ENCODE peak calls at places on chromosomes 3 and 15, in nine cellular contexts. D is stomach, B is transverse colon, Y is SK-N-SH, L is H1, P is HCT116, W is HepG2, Q is breast epithelium, J is esophagus muscularis mucosa. G is an unnamed sample.

GRCh38 chr3:100400424-100400781 is 486 bp downstream of the TOMM70 start:
- DNase-seq in D (no peak), B (no peak), Y (no peak), L (no peak), P (no peak), W (peak), Q (no peak), J (no peak), G (no peak)

GRCh38 chr15:43483306-43484128 is 9.4 kb downstream of the TP53BP1 start:
- DNase-seq in D (no peak), B (no peak), Y (peak), L (no peak), P (no peak), W (no peak), Q (no peak), J (no peak), G (no peak)

GRCh38 chr3:170418422-170419300 is at the start of gene CLDN11:
- DNase-seq in D (no peak), B (no peak), Y (peak), L (no peak), P (no peak), W (no peak), Q (no peak), J (no peak), G (no peak)

GRCh38 chr3:160224811-160225180 is 426 bp upstream of the C3orf80 start:
- DNase-seq in D (no peak), B (no peak), Y (no peak), L (no peak), P (no peak), W (no peak), Q (no peak), J (no peak), G (no peak)

GRCh38 chr3:175737646-175738572 is 878.8 kb downstream of the NAALADL2 start:
- DNase-seq in D (no peak), B (no peak), Y (no peak), L (no peak), P (no peak), W (no peak), Q (no peak), J (no peak), G (no peak)

GRCh38 chr15:45454825-45455224 is 67.7 kb downstream of the SLC30A4 start:
- DNase-seq in D (peak), B (peak), Y (no peak), L (no peak), P (peak), W (no peak), Q (peak), J (no peak), G (peak)

GRCh38 chr15:59165726-59166125 is 40.9 kb upstream of the LDHAL6B start:
- DNase-seq in D (no peak), B (no peak), Y (no peak), L (no peak), P (no peak), W (no peak), Q (no peak), J (no peak), G (no peak)

GRCh38 chr3:114884213-114884923 is 262.7 kb downstream of the ZBTB20 start:
- DNase-seq in D (no peak), B (no peak), Y (no peak), L (no peak), P (no peak), W (no peak), Q (no peak), J (no peak), G (no peak)

GRCh38 chr15:75153084-75153483 is 48.6 kb upstream of the C15orf39 start:
- DNase-seq in D (no peak), B (no peak), Y (peak), L (no peak), P (peak), W (peak), Q (no peak), J (no peak), G (no peak)

GRCh38 chr15:68553594-68553993 is 25.2 kb upstream of the CORO2B start:
- DNase-seq in D (no peak), B (no peak), Y (no peak), L (no peak), P (no peak), W (no peak), Q (no peak), J (no peak), G (peak)
- H3K27ac ChIP-seq in D (no peak), B (no peak), Y (no peak), L (no peak), P (no peak), W (no peak), Q (no peak), J (no peak), G (no peak)

DNA sequence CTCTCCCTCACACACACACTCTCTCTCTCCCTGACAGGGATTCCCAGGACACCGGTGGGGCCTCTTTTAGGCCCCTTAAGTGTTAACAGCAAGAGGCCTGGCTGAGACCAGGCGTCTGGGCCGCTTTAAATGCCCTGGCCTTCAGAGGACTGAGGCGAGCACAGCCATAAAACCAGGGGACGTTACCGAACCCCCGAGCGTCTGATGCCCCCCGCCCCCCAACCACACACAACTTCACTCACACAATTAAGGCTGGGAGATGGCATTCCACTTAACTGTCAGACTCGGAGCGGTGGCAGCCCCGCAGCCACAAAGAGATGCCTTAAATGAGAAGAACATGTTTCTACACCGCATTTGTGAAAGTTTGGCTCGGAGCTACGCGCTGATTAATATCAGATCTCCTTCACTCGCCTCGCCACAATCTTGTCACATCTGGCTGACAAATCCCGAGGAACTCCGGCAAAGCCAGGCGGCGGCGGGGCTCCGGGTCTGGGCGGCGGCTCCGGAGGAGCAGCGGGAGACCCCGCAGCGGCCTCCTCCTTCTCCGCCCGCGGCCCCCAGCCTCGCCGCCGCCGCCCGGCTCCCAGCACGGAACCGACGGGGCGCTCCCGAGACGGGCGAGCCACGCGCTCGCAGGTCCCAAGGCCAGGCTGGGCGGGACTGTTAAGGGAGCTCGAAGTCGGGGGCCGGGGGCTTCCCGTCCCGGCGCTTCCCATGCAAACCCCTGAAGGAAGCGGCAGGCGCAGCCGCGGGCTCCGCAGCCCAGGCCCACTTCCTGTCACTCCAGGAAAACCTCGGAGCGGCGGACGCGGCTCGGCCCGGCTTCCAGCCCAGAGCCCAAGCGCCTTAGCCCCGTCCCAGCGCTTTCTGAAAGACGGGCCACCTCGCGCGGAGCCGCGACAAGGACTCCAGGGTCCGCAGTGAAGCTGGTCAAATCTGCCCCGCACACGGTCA is 1.3 kb downstream of the BNC1 start:
- DNase-seq in D (no peak), B (no peak), Y (peak), L (no peak), P (no peak), W (no peak), Q (no peak), J (peak), G (no peak)
- H3K4me3 ChIP-seq in D (peak), B (peak), Y (no peak), L (peak), P (no peak), W (no peak), Q (peak), J (peak), G (peak)

DNA sequence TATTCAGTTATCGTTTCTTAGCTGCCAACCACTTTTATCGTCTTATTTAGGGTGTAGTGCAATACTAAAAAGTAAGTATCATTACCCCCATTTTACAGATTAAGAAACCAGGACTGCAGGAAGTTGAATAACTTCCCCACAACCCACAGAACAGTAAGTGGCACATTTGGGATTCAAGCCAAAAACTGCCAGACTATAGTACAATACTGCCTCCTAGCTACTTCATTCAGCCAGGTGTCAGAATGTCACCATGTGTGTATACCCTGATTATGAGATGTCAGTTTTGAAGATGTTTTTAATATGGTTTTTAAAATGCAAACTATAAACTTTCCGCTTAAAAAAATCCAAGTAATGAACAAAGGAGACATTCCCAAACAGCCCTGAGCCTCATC is 74.2 kb upstream of the PROK2 start:
- DNase-seq in D (no peak), B (no peak), Y (peak), L (no peak), P (peak), W (peak), Q (no peak), J (no peak), G (no peak)
- TF ChIP-seq POLR2AphosphoS5 in D (no peak), B (no peak), Y (no peak), L (no peak), P (no peak), W (no peak), Q (no peak), J (no peak), G (no peak)

GRCh38 chr3:66367979-66368378 is 132.8 kb downstream of the LRIG1 start:
- DNase-seq in D (no peak), B (no peak), Y (no peak), L (no peak), P (no peak), W (no peak), Q (no peak), J (no peak), G (no peak)

GRCh38 chr3:66365023-66365581 is 135.7 kb downstream of the LRIG1 start:
- DNase-seq in D (no peak), B (no peak), Y (no peak), L (no peak), P (no peak), W (no peak), Q (no peak), J (no peak), G (no peak)

GRCh38 chr3:66366747-66367146 is 134.1 kb downstream of the LRIG1 start:
- DNase-seq in D (no peak), B (no peak), Y (no peak), L (no peak), P (no peak), W (no peak), Q (no peak), J (no peak), G (no peak)

GRCh38 chr3:66362541-66362941 is 138.3 kb downstream of the LRIG1 start:
- DNase-seq in D (no peak), B (no peak), Y (no peak), L (no peak), P (no peak), W (no peak), Q (no peak), J (no peak), G (no peak)

GRCh38 chr3:66363133-66363532 is 137.7 kb downstream of the LRIG1 start:
- DNase-seq in D (no peak), B (no peak), Y (no peak), L (no peak), P (no peak), W (no peak), Q (no peak), J (no peak), G (no peak)
- H3K27ac ChIP-seq in D (no peak), B (no peak), Y (no peak), L (no peak), P (no peak), W (no peak), Q (no peak), J (no peak), G (no peak)

GRCh38 chr3:184040010-184040409 is 8.5 kb downstream of the HTR3D start:
- DNase-seq in D (peak), B (no peak), Y (peak), L (no peak), P (peak), W (peak), Q (no peak), J (no peak), G (no peak)
- H3K4me3 ChIP-seq in D (no peak), B (no peak), Y (no peak), L (no peak), P (no peak), W (no peak), Q (no peak), J (no peak), G (no peak)

GRCh38 chr3:149234671-149235245 is 13.1 kb upstream of the CP start:
- DNase-seq in D (no peak), B (no peak), Y (no peak), L (no peak), P (no peak), W (no peak), Q (no peak), J (no peak), G (no peak)

GRCh38 chr3:149231876-149232275 is 10.2 kb upstream of the CP start:
- DNase-seq in D (no peak), B (no peak), Y (no peak), L (no peak), P (no peak), W (no peak), Q (no peak), J (no peak), G (no peak)

GRCh38 chr3:149227591-149228268 is 6.1 kb upstream of the CP start:
- DNase-seq in D (no peak), B (no peak), Y (no peak), L (no peak), P (no peak), W (no peak), Q (no peak), J (no peak), G (no peak)

GRCh38 chr3:149235599-149236424 is 14.2 kb upstream of the CP start:
- DNase-seq in D (no peak), B (no peak), Y (no peak), L (no peak), P (no peak), W (peak), Q (no peak), J (no peak), G (no peak)

GRCh38 chr3:149233323-149233722 is 11.7 kb upstream of the CP start:
- DNase-seq in D (no peak), B (no peak), Y (no peak), L (no peak), P (no peak), W (no peak), Q (no peak), J (no peak), G (no peak)
- TF ChIP-seq POLR2AphosphoS5 in D (no peak), B (no peak), Y (no peak), L (no peak), P (no peak), W (no peak), Q (no peak), J (no peak), G (no peak)

DNA sequence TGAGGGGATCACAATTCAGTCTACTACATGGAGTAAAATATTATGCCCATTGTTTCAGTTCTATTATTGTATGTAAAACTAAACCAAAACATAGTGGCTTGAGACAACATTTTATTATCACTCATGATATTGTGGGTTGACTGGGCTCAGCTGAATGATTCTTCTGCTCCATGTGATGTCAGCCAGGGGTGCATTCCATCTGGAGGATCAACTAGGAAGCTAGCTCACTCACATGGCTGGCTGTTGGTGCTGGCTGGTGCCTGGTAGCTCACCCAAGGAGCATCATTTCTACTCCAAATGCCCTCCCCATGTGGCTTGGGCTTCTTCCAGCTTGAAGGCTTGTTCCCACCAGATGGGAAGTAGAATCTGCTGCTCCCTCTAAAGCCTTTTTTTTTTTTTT is 51.8 kb upstream of the CLRN1 start:
- DNase-seq in D (no peak), B (no peak), Y (no peak), L (no peak), P (no peak), W (no peak), Q (no peak), J (peak), G (no peak)
- H3K27ac ChIP-seq in D (no peak), B (no peak), Y (no peak), L (no peak), P (no peak), W (no peak), Q (no peak), J (no peak), G (no peak)

GRCh38 chr3:50274371-50275104 is 4.3 kb upstream of the LSMEM2 start:
- DNase-seq in D (peak), B (peak), Y (peak), L (no peak), P (no peak), W (peak), Q (peak), J (no peak), G (peak)

GRCh38 chr3:50273689-50274065 is 4.7 kb downstream of the SEMA3B start:
- DNase-seq in D (no peak), B (no peak), Y (no peak), L (no peak), P (no peak), W (no peak), Q (no peak), J (no peak), G (no peak)

GRCh38 chr3:50270841-50271240 is 1.9 kb downstream of the SEMA3B start:
- DNase-seq in D (no peak), B (no peak), Y (no peak), L (no peak), P (no peak), W (no peak), Q (no peak), J (no peak), G (no peak)

GRCh38 chr3:50271314-50272072 is 2.5 kb downstream of the SEMA3B start:
- DNase-seq in D (no peak), B (peak), Y (no peak), L (no peak), P (no peak), W (peak), Q (no peak), J (no peak), G (no peak)

GRCh38 chr3:50272911-50273688 is 4.2 kb downstream of the SEMA3B start:
- DNase-seq in D (peak), B (peak), Y (peak), L (no peak), P (no peak), W (peak), Q (peak), J (no peak), G (peak)
- H3K4me3 ChIP-seq in D (peak), B (no peak), Y (peak), L (peak), P (peak), W (no peak), Q (peak), J (peak), G (peak)

DNA sequence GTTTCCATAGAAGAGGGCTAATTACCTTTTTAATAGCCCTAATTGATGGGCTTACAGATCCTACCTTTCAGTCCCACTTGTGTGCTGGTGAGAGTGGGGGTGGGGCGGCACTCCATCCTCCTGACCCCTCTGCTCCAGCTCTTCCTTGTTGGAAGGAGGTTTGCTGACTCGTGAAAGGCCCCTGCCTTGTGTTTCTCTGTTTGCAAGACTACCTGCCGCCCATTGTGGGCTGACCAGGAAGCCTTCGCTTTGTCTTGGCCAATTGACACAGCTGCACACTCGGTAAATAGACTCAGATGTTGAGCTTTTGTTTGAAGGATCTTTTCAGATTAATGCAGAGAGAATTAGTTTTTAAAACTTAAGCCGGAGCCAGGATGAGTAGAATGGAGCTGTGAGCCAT is 197.3 kb upstream of the HES1 start:
- DNase-seq in D (peak), B (no peak), Y (no peak), L (no peak), P (no peak), W (no peak), Q (no peak), J (no peak), G (no peak)
- TF ChIP-seq POLR2AphosphoS5 in D (no peak), B (no peak), Y (no peak), L (no peak), P (no peak), W (no peak), Q (no peak), J (no peak), G (no peak)

DNA sequence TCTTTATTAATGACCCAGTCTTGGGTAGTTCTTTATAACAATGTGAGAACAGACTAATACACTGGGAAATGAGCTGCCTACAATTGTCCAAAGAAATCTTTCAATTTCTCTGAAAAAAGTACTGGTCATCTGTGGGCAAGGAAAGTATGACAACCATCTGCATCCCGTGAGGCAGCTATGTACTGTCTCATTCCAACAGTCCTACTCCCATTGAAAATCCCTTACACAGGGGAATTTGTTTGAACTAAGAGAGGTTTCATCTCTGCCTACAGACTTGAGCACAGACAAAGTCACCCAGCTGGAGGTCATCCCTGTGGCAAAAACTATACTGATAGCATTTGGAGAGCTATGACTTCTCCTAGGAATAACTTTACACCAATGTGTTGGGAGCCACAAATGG is 27.1 kb downstream of the SHC4 start:
- DNase-seq in D (no peak), B (no peak), Y (no peak), L (no peak), P (no peak), W (no peak), Q (no peak), J (no peak), G (no peak)
- H3K27ac ChIP-seq in D (no peak), B (no peak), Y (peak), L (no peak), P (no peak), W (no peak), Q (no peak), J (no peak), G (no peak)